ENCODE peak calls at places on chromosomes 16 and 17, in four cellular contexts. P is keratinocyte, I is GM20000, J is osteoblast. M is an unnamed sample.

GRCh38 chr16:22297114-22297870 is at the start of gene POLR3E:
- DNase-seq in I (peak; percentile 96), P (peak; percentile 86), J (peak; percentile 98), M (peak; percentile 100)

GRCh38 chr17:49696233-49696761 is 11.5 kb downstream of the SLC35B1 start:
- DNase-seq in P (no peak), J (no peak), I (peak; percentile 73), M (no peak)

GRCh38 chr17:79981661-79982101 is 54.0 kb downstream of the TBC1D16 start:
- DNase-seq in J (no peak), P (no peak), I (no peak), M (no peak)

GRCh38 chr17:70041575-70041974 is 33.5 kb upstream of the KCNJ16 start:
- DNase-seq in P (no peak), I (no peak), J (no peak), M (no peak)

GRCh38 chr16:89357460-89357859 is 132.9 kb downstream of the ANKRD11 start:
- DNase-seq in P (no peak), J (no peak), I (no peak), M (no peak)

GRCh38 chr17:46167826-46168569 is 25.2 kb downstream of the KANSL1 start:
- DNase-seq in I (no peak), P (no peak), J (no peak), M (no peak)

GRCh38 chr16:2819939-2820835 is 3.1 kb downstream of the PRSS21 start:
- DNase-seq in J (peak; percentile 65), P (no peak), I (no peak), M (no peak)

GRCh38 chr17:19242323-19242722 is 5.2 kb downstream of the EPN2 start:
- DNase-seq in P (no peak), J (peak; percentile 52), I (no peak), M (no peak)

GRCh38 chr17:78197147-78197830 is 10.1 kb downstream of the AFMID start:
- DNase-seq in P (no peak), J (peak; percentile 19), I (no peak), M (no peak)

GRCh38 chr16:62596101-62596500 is 559.9 kb upstream of the CDH8 start:
- DNase-seq in P (no peak), J (no peak), I (no peak), M (no peak)

GRCh38 chr17:16953841-16954240 is 18.1 kb downstream of the TNFRSF13B start:
- DNase-seq in J (no peak), P (no peak), I (no peak), M (no peak)

GRCh38 chr16:89194340-89195311 is 5.7 kb downstream of the SLC22A31 start:
- DNase-seq in I (no peak), P (no peak), J (peak; percentile 87), M (no peak)

GRCh38 chr17:77343031-77343866 is 202.5 kb downstream of the SEC14L1 start:
- DNase-seq in J (peak; percentile 2), P (no peak), I (no peak), M (no peak)

GRCh38 chr16:67927131-67927941 is 4.3 kb downstream of the CTRL start:
- DNase-seq in I (no peak), J (peak; percentile 66), P (no peak), M (no peak)

GRCh38 chr17:8832711-8833352 is 33.7 kb upstream of the MFSD6L start:
- DNase-seq in I (peak; percentile 69), J (peak; percentile 78), P (no peak), M (no peak)

GRCh38 chr17:60231234-60231633 is 81.5 kb downstream of the CA4 start:
- DNase-seq in J (peak; percentile 71), I (peak; percentile 6), P (no peak), M (no peak)

GRCh38 chr16:72847187-72848044 is 200.5 kb downstream of the ZFHX3 start:
- DNase-seq in P (no peak), J (no peak), I (peak; percentile 65), M (no peak)

GRCh38 chr17:44314869-44315661 is 6.7 kb downstream of the RUNDC3A start:
- DNase-seq in J (peak; percentile 96), P (no peak), I (peak; percentile 82), M (no peak)

GRCh38 chr16:75218256-75219076 is at the start of gene CTRB1:
- DNase-seq in J (peak; percentile 54), P (no peak), I (peak; percentile 65), M (no peak)

GRCh38 chr16:70713781-70714180 is 27.9 kb upstream of the MTSS2 start:
- DNase-seq in P (no peak), J (no peak), I (no peak), M (no peak)

GRCh38 chr17:50845260-50846147 is 10.1 kb downstream of the WFIKKN2 start:
- DNase-seq in P (no peak), I (no peak), J (peak; percentile 95), M (no peak)

GRCh38 chr17:77649717-77650211 is 308.7 kb upstream of the TNRC6C start:
- DNase-seq in I (peak; percentile 42), J (peak; percentile 65), P (no peak), M (no peak)

GRCh38 chr16:20735504-20735903 is 6.1 kb downstream of the THUMPD1 start:
- DNase-seq in J (no peak), I (no peak), P (no peak), M (no peak)

GRCh38 chr16:65409505-65409904 is 287.6 kb upstream of the CDH11 start:
- DNase-seq in J (no peak), P (no peak), I (no peak), M (no peak)

GRCh38 chr17:8384801-8385335 is 1.9 kb upstream of the RPL26 start:
- DNase-seq in J (peak; percentile 91), P (no peak), I (no peak), M (no peak)

GRCh38 chr16:46745594-46745993 is 2.5 kb downstream of the MYLK3 start:
- DNase-seq in P (no peak), J (no peak), I (no peak), M (no peak)

GRCh38 chr16:11576427-11577289 is 10.1 kb downstream of the LITAF start:
- DNase-seq in J (no peak), P (no peak), I (peak; percentile 52), M (no peak)

GRCh38 chr16:81692571-81692970 is 86.5 kb upstream of the PLCG2 start:
- DNase-seq in J (no peak), I (no peak), P (no peak), M (no peak)

GRCh38 chr16:7651803-7652570 is 319.3 kb downstream of the RBFOX1 start:
- DNase-seq in I (no peak), J (no peak), P (no peak), M (no peak)
- TF ChIP-seq CTCF in I (no peak), J (no peak), P (no peak), M (no peak)

GRCh38 chr17:48562934-48563333 is 15.2 kb downstream of the HOXB4 start:
- DNase-seq in J (no peak), P (no peak), I (no peak), M (no peak)

GRCh38 chr17:48563867-48564199 is 14.3 kb downstream of the HOXB4 start:
- DNase-seq in I (no peak), P (no peak), J (no peak), M (no peak)

GRCh38 chr17:48563385-48563838 is 14.7 kb downstream of the HOXB4 start:
- DNase-seq in J (no peak), P (no peak), I (no peak), M (no peak)

GRCh38 chr17:48560452-48560817 is 15.5 kb upstream of the HOXB2 start:
- DNase-seq in J (no peak), I (no peak), P (no peak), M (no peak)

GRCh38 chr17:48561894-48562810 is 16.0 kb downstream of the HOXB4 start:
- DNase-seq in J (no peak), P (no peak), I (peak; percentile 63), M (no peak)
- TF ChIP-seq CTCF in J (no peak), P (no peak), I (no peak), M (no peak)

GRCh38 chr16:30569746-30570325 is 1.7 kb downstream of the ZNF688 start:
- DNase-seq in I (no peak), J (no peak), P (no peak), M (no peak)

GRCh38 chr16:30571444-30572322 is at the start of gene ZNF688:
- DNase-seq in I (peak; percentile 96), P (no peak), J (peak; percentile 100), M (peak; percentile 85)

GRCh38 chr16:30570621-30571443 is 682 bp downstream of the ZNF688 start:
- DNase-seq in P (no peak), J (peak; percentile 89), I (peak; percentile 57), M (no peak)

DNA sequence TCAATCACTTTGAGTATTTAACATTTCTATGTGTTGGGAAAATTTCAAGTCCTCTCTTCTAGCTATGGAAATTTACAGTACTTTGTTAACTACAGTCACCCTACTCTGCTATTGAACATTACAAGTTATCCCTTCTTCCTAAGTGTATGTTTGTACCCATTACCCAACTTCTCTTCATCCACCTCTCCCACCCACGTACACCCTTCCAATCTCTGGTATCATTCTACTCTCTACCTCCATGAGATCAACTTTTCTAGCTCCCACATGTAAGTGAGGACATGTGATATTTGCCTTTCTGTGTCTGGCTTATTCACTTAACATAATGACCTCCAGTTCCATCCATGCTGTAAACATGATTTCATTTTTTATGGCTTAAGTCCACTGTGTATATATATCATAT is 3.2 kb upstream of the ZNF688 start:
- DNase-seq in J (no peak), I (no peak), P (no peak), M (no peak)
- TF ChIP-seq CTCF in J (no peak), I (no peak), P (no peak), M (no peak)

GRCh38 chr16:54812229-54812628 is 118.4 kb upstream of the IRX5 start:
- DNase-seq in I (no peak), P (no peak), J (no peak), M (no peak)
- TF ChIP-seq CTCF in I (no peak), P (no peak), J (no peak), M (no peak)

DNA sequence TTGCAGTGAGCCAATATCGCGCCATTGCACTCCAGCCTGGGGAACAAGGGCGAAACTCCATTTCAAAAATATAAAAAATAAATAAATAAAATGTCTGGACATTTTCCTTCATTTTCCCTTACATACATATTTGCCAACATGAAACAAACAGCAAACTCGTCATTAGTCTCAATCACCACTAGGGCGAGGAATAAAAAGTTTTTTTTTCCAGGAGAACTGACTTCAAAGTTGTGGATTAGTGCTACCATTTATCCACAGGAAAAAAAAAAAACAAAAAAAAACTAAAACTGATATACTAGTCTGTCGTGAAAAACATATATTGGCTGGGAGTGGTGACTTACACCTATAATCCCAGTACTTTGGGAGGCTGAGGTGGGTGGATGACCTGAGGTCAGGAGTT is 77.0 kb upstream of the MTMR4 start:
- DNase-seq in I (no peak), J (no peak), P (no peak), M (no peak)
- TF ChIP-seq CTCF in I (no peak), J (peak; percentile 27), P (no peak), M (no peak)

GRCh38 chr17:53032861-53033271 is 789.9 kb upstream of the KIF2B start:
- DNase-seq in J (no peak), P (peak; percentile 13), I (no peak), M (no peak)
- TF ChIP-seq CTCF in J (no peak), P (peak; percentile 61), I (no peak), M (no peak)

M was measured in omental fat pad.